ENCODE peak calls at places on chromosomes 1 and 21, in nine cellular contexts. V is T-helper 2 cell; H is substantia nigra; I is HuH-7.5; J is NCI-H1105 treated with DMSO at 0.1 percent for 48 hours; M is sciatic nerve; P is activated CD8-positive, alpha-beta memory T cell treated with anti-CD3 and anti-CD28 coated beads, Interleukin-2, amount 50 U/mL, for 4 hours; W is A172; K is stimulated activated naive B cell treated with anti-CD40 and anti-IgM and Interleukin-4, amounts not matched to agents 10 μg/mL and 1 μg/mL and 100 μg/mL, for 72 hours. R is an unnamed sample.

GRCh38 chr1:200033511-200034261 is 6.2 kb downstream of the NR5A2 start:
- DNase-seq in V (no peak), H (no peak), I (no peak), J (no peak), M (no peak), P (no peak), W (no peak), K (no peak), R (peak; percentile 33)

GRCh38 chr1:154951901-154952657 is 3.8 kb downstream of the PBXIP1 start:
- DNase-seq in V (peak; percentile 76), H (no peak), I (no peak), J (no peak), M (no peak), P (peak; percentile 58), W (no peak), K (no peak), R (no peak)

GRCh38 chr1:89603651-89604413 is 29.1 kb upstream of the LRRC8C start:
- DNase-seq in V (peak; percentile 68), H (no peak), I (no peak), J (no peak), M (no peak), P (peak; percentile 40), W (no peak), K (no peak), R (no peak)

GRCh38 chr1:248924696-248925532 is 18.9 kb downstream of the PGBD2 start:
- DNase-seq in V (peak; percentile 95), H (no peak), I (no peak), J (peak; percentile 23), M (no peak), P (peak; percentile 33), W (peak; percentile 63), K (peak; percentile 26), R (peak; percentile 85)

GRCh38 chr21:40074198-40074597 is 207.0 kb downstream of the PCP4 start:
- DNase-seq in V (no peak), H (no peak), I (no peak), J (no peak), M (no peak), P (no peak), W (no peak), K (no peak), R (no peak)

GRCh38 chr1:225846331-225847310 is 35.6 kb downstream of the TMEM63A start:
- DNase-seq in V (no peak), H (no peak), I (no peak), J (no peak), M (no peak), P (no peak), W (no peak), K (no peak), R (no peak)

GRCh38 chr21:45513003-45513706 is 29.1 kb downstream of the SLC19A1 start:
- DNase-seq in V (peak; percentile 25), H (no peak), I (no peak), J (no peak), M (peak; percentile 37), P (no peak), W (peak; percentile 66), K (no peak), R (no peak)

GRCh38 chr1:19390901-19391595 is 78.9 kb downstream of the SLC66A1 start:
- DNase-seq in V (peak; percentile 94), H (no peak), I (peak; percentile 48), J (peak; percentile 4), M (peak; percentile 82), P (peak; percentile 60), W (peak; percentile 5), K (peak; percentile 31), R (peak; percentile 73)

GRCh38 chr1:229699613-229700242 is 73.7 kb downstream of the URB2 start:
- DNase-seq in V (no peak), H (no peak), I (no peak), J (no peak), M (no peak), P (no peak), W (no peak), K (no peak), R (no peak)